ENCODE peak calls at places on chromosome 20, in seven cellular contexts. One of them, this sample, is unnamed.
A peak's percentile ranks its signal among the peaks of the same experiment; 100 is the strongest.

GRCh38 chr20:45174434-45175364 is at the start of gene PI3:
- DNase-seq in G401: no peak
- DNase-seq in stimulated activated CD4-positive, alpha-beta T cell treated with anti-CD3 and anti-CD28 coated beads, TNF-alpha, amount 100 ng/mL, for 24 hours: no peak
- DNase-seq in pancreas: no peak
- DNase-seq in activated gamma-delta T cell treated with Interleukin-2 at 50 U/mL for 16 hours: no peak
- DNase-seq in NCI-H446: no peak
- DNase-seq in Right ventricle myocardium inferior: no peak
- DNase-seq in this sample: no peak

GRCh38 chr20:58649288-58650180 is 1.5 kb upstream of the STX16 start:
- DNase-seq in activated gamma-delta T cell treated with Interleukin-2 at 50 U/mL for 16 hours: peak; percentile 32
- DNase-seq in NCI-H446: no peak
- DNase-seq in Right ventricle myocardium inferior: peak; percentile 71
- DNase-seq in stimulated activated CD4-positive, alpha-beta T cell treated with anti-CD3 and anti-CD28 coated beads, TNF-alpha, amount 100 ng/mL, for 24 hours: no peak
- DNase-seq in pancreas: peak; percentile 75
- DNase-seq in G401: no peak
- DNase-seq in this sample: no peak

GRCh38 chr20:56949318-56949717 is 317.1 kb downstream of the BMP7 start:
- DNase-seq in Right ventricle myocardium inferior: no peak
- DNase-seq in G401: no peak
- DNase-seq in stimulated activated CD4-positive, alpha-beta T cell treated with anti-CD3 and anti-CD28 coated beads, TNF-alpha, amount 100 ng/mL, for 24 hours: no peak
- DNase-seq in activated gamma-delta T cell treated with Interleukin-2 at 50 U/mL for 16 hours: no peak
- DNase-seq in pancreas: no peak
- DNase-seq in NCI-H446: no peak
- DNase-seq in this sample: no peak

GRCh38 chr20:64093013-64093503 is 8.9 kb upstream of the LKAAEAR1 start:
- DNase-seq in activated gamma-delta T cell treated with Interleukin-2 at 50 U/mL for 16 hours: no peak
- DNase-seq in NCI-H446: no peak
- DNase-seq in stimulated activated CD4-positive, alpha-beta T cell treated with anti-CD3 and anti-CD28 coated beads, TNF-alpha, amount 100 ng/mL, for 24 hours: no peak
- DNase-seq in G401: peak; percentile 35
- DNase-seq in Right ventricle myocardium inferior: no peak
- DNase-seq in pancreas: no peak
- DNase-seq in this sample: no peak

GRCh38 chr20:31934491-31934890 is 17.4 kb downstream of the PDRG1 start:
- DNase-seq in Right ventricle myocardium inferior: no peak
- DNase-seq in NCI-H446: no peak
- DNase-seq in stimulated activated CD4-positive, alpha-beta T cell treated with anti-CD3 and anti-CD28 coated beads, TNF-alpha, amount 100 ng/mL, for 24 hours: no peak
- DNase-seq in activated gamma-delta T cell treated with Interleukin-2 at 50 U/mL for 16 hours: no peak
- DNase-seq in G401: no peak
- DNase-seq in pancreas: no peak
- DNase-seq in this sample: no peak

GRCh38 chr20:51365670-51366069 is 176.8 kb downstream of the NFATC2 start:
- DNase-seq in G401: no peak
- DNase-seq in NCI-H446: no peak
- DNase-seq in activated gamma-delta T cell treated with Interleukin-2 at 50 U/mL for 16 hours: no peak
- DNase-seq in pancreas: no peak
- DNase-seq in stimulated activated CD4-positive, alpha-beta T cell treated with anti-CD3 and anti-CD28 coated beads, TNF-alpha, amount 100 ng/mL, for 24 hours: no peak
- DNase-seq in Right ventricle myocardium inferior: no peak
- DNase-seq in this sample: no peak

GRCh38 chr20:43458422-43458924 is 777 bp downstream of the SRSF6 start:
- DNase-seq in G401: no peak
- DNase-seq in pancreas: no peak
- DNase-seq in NCI-H446: peak; percentile 74
- DNase-seq in activated gamma-delta T cell treated with Interleukin-2 at 50 U/mL for 16 hours: no peak
- DNase-seq in Right ventricle myocardium inferior: no peak
- DNase-seq in stimulated activated CD4-positive, alpha-beta T cell treated with anti-CD3 and anti-CD28 coated beads, TNF-alpha, amount 100 ng/mL, for 24 hours: no peak
- DNase-seq in this sample: peak; percentile 48

GRCh38 chr20:44582321-44583025 is at the start of gene PKIG:
- DNase-seq in Right ventricle myocardium inferior: no peak
- DNase-seq in activated gamma-delta T cell treated with Interleukin-2 at 50 U/mL for 16 hours: no peak
- DNase-seq in stimulated activated CD4-positive, alpha-beta T cell treated with anti-CD3 and anti-CD28 coated beads, TNF-alpha, amount 100 ng/mL, for 24 hours: no peak
- DNase-seq in NCI-H446: no peak
- DNase-seq in G401: no peak
- DNase-seq in pancreas: no peak
- DNase-seq in this sample: no peak

GRCh38 chr20:19767070-19767469 is 9.0 kb downstream of the RIN2 start:
- DNase-seq in Right ventricle myocardium inferior: no peak
- DNase-seq in activated gamma-delta T cell treated with Interleukin-2 at 50 U/mL for 16 hours: no peak
- DNase-seq in G401: no peak
- DNase-seq in NCI-H446: no peak
- DNase-seq in stimulated activated CD4-positive, alpha-beta T cell treated with anti-CD3 and anti-CD28 coated beads, TNF-alpha, amount 100 ng/mL, for 24 hours: no peak
- DNase-seq in pancreas: no peak
- DNase-seq in this sample: no peak

GRCh38 chr20:50655325-50655880 is 35.9 kb downstream of the RIPOR3 start:
- DNase-seq in NCI-H446: peak; percentile 47
- DNase-seq in G401: no peak
- DNase-seq in pancreas: no peak
- DNase-seq in activated gamma-delta T cell treated with Interleukin-2 at 50 U/mL for 16 hours: no peak
- DNase-seq in Right ventricle myocardium inferior: peak; percentile 87
- DNase-seq in stimulated activated CD4-positive, alpha-beta T cell treated with anti-CD3 and anti-CD28 coated beads, TNF-alpha, amount 100 ng/mL, for 24 hours: no peak
- DNase-seq in this sample: no peak

GRCh38 chr20:2692886-2693285 is 306 bp downstream of the EBF4 start:
- DNase-seq in pancreas: peak; percentile 65
- DNase-seq in activated gamma-delta T cell treated with Interleukin-2 at 50 U/mL for 16 hours: no peak
- DNase-seq in Right ventricle myocardium inferior: no peak
- DNase-seq in NCI-H446: no peak
- DNase-seq in stimulated activated CD4-positive, alpha-beta T cell treated with anti-CD3 and anti-CD28 coated beads, TNF-alpha, amount 100 ng/mL, for 24 hours: no peak
- DNase-seq in G401: no peak
- DNase-seq in this sample: no peak

GRCh38 chr20:6708010-6708409 is 59.5 kb upstream of the BMP2 start:
- DNase-seq in activated gamma-delta T cell treated with Interleukin-2 at 50 U/mL for 16 hours: no peak
- DNase-seq in pancreas: peak; percentile 69
- DNase-seq in NCI-H446: no peak
- DNase-seq in Right ventricle myocardium inferior: no peak
- DNase-seq in G401: no peak
- DNase-seq in stimulated activated CD4-positive, alpha-beta T cell treated with anti-CD3 and anti-CD28 coated beads, TNF-alpha, amount 100 ng/mL, for 24 hours: no peak
- DNase-seq in this sample: no peak

GRCh38 chr20:34558320-34559202 is at the start of gene MAP1LC3A:
- DNase-seq in NCI-H446: no peak
- DNase-seq in activated gamma-delta T cell treated with Interleukin-2 at 50 U/mL for 16 hours: peak; percentile 87
- DNase-seq in pancreas: peak; percentile 92
- DNase-seq in stimulated activated CD4-positive, alpha-beta T cell treated with anti-CD3 and anti-CD28 coated beads, TNF-alpha, amount 100 ng/mL, for 24 hours: peak; percentile 87
- DNase-seq in G401: peak; percentile 97
- DNase-seq in Right ventricle myocardium inferior: peak; percentile 98
- DNase-seq in this sample: peak; percentile 96

GRCh38 chr20:56626367-56627121 is 2.6 kb upstream of the TFAP2C start:
- DNase-seq in pancreas: peak; percentile 58
- DNase-seq in NCI-H446: no peak
- DNase-seq in stimulated activated CD4-positive, alpha-beta T cell treated with anti-CD3 and anti-CD28 coated beads, TNF-alpha, amount 100 ng/mL, for 24 hours: no peak
- DNase-seq in Right ventricle myocardium inferior: no peak
- DNase-seq in activated gamma-delta T cell treated with Interleukin-2 at 50 U/mL for 16 hours: no peak
- DNase-seq in G401: no peak
- DNase-seq in this sample: no peak

GRCh38 chr20:4329232-4329631 is 313.9 kb upstream of the RNF24 start:
- DNase-seq in G401: peak; percentile 7
- DNase-seq in Right ventricle myocardium inferior: no peak
- DNase-seq in NCI-H446: no peak
- DNase-seq in pancreas: no peak
- DNase-seq in activated gamma-delta T cell treated with Interleukin-2 at 50 U/mL for 16 hours: no peak
- DNase-seq in stimulated activated CD4-positive, alpha-beta T cell treated with anti-CD3 and anti-CD28 coated beads, TNF-alpha, amount 100 ng/mL, for 24 hours: no peak
- DNase-seq in this sample: no peak

GRCh38 chr20:57266251-57267157 is at the start of gene BMP7:
- DNase-seq in Right ventricle myocardium inferior: no peak
- DNase-seq in G401: no peak
- DNase-seq in activated gamma-delta T cell treated with Interleukin-2 at 50 U/mL for 16 hours: no peak
- DNase-seq in stimulated activated CD4-positive, alpha-beta T cell treated with anti-CD3 and anti-CD28 coated beads, TNF-alpha, amount 100 ng/mL, for 24 hours: no peak
- DNase-seq in pancreas: no peak
- DNase-seq in NCI-H446: no peak
- DNase-seq in this sample: no peak

GRCh38 chr20:19975901-19976300 is 41.3 kb upstream of the NAA20 start:
- DNase-seq in NCI-H446: no peak
- DNase-seq in stimulated activated CD4-positive, alpha-beta T cell treated with anti-CD3 and anti-CD28 coated beads, TNF-alpha, amount 100 ng/mL, for 24 hours: no peak
- DNase-seq in Right ventricle myocardium inferior: no peak
- DNase-seq in pancreas: no peak
- DNase-seq in activated gamma-delta T cell treated with Interleukin-2 at 50 U/mL for 16 hours: no peak
- DNase-seq in G401: no peak
- DNase-seq in this sample: no peak

GRCh38 chr20:50870572-50871161 is 60.6 kb downstream of the ADNP start:
- DNase-seq in G401: no peak
- DNase-seq in stimulated activated CD4-positive, alpha-beta T cell treated with anti-CD3 and anti-CD28 coated beads, TNF-alpha, amount 100 ng/mL, for 24 hours: no peak
- DNase-seq in NCI-H446: no peak
- DNase-seq in Right ventricle myocardium inferior: no peak
- DNase-seq in pancreas: no peak
- DNase-seq in activated gamma-delta T cell treated with Interleukin-2 at 50 U/mL for 16 hours: no peak
- DNase-seq in this sample: no peak

GRCh38 chr20:25576783-25577530 is 8.4 kb downstream of the NINL start:
- DNase-seq in NCI-H446: no peak
- DNase-seq in stimulated activated CD4-positive, alpha-beta T cell treated with anti-CD3 and anti-CD28 coated beads, TNF-alpha, amount 100 ng/mL, for 24 hours: no peak
- DNase-seq in G401: peak; percentile 9
- DNase-seq in Right ventricle myocardium inferior: no peak
- DNase-seq in activated gamma-delta T cell treated with Interleukin-2 at 50 U/mL for 16 hours: no peak
- DNase-seq in pancreas: no peak
- DNase-seq in this sample: no peak

GRCh38 chr20:48821261-48821910 is 6.4 kb downstream of the PREX1 start:
- DNase-seq in stimulated activated CD4-positive, alpha-beta T cell treated with anti-CD3 and anti-CD28 coated beads, TNF-alpha, amount 100 ng/mL, for 24 hours: no peak
- DNase-seq in G401: no peak
- DNase-seq in pancreas: no peak
- DNase-seq in NCI-H446: no peak
- DNase-seq in activated gamma-delta T cell treated with Interleukin-2 at 50 U/mL for 16 hours: no peak
- DNase-seq in Right ventricle myocardium inferior: no peak
- DNase-seq in this sample: no peak

GRCh38 chr20:20491784-20492145 is 123.9 kb downstream of the INSM1 start:
- DNase-seq in Right ventricle myocardium inferior: no peak
- DNase-seq in activated gamma-delta T cell treated with Interleukin-2 at 50 U/mL for 16 hours: no peak
- DNase-seq in stimulated activated CD4-positive, alpha-beta T cell treated with anti-CD3 and anti-CD28 coated beads, TNF-alpha, amount 100 ng/mL, for 24 hours: no peak
- DNase-seq in pancreas: no peak
- DNase-seq in G401: no peak
- DNase-seq in NCI-H446: no peak
- DNase-seq in this sample: no peak

GRCh38 chr20:12047838-12048432 is 130.2 kb downstream of the BTBD3 start:
- DNase-seq in pancreas: no peak
- DNase-seq in NCI-H446: no peak
- DNase-seq in stimulated activated CD4-positive, alpha-beta T cell treated with anti-CD3 and anti-CD28 coated beads, TNF-alpha, amount 100 ng/mL, for 24 hours: no peak
- DNase-seq in Right ventricle myocardium inferior: no peak
- DNase-seq in activated gamma-delta T cell treated with Interleukin-2 at 50 U/mL for 16 hours: no peak
- DNase-seq in G401: no peak
- DNase-seq in this sample: no peak

GRCh38 chr20:20820104-20820503 is 107.7 kb upstream of the RALGAPA2 start:
- DNase-seq in G401: no peak
- DNase-seq in activated gamma-delta T cell treated with Interleukin-2 at 50 U/mL for 16 hours: no peak
- DNase-seq in stimulated activated CD4-positive, alpha-beta T cell treated with anti-CD3 and anti-CD28 coated beads, TNF-alpha, amount 100 ng/mL, for 24 hours: no peak
- DNase-seq in pancreas: no peak
- DNase-seq in Right ventricle myocardium inferior: no peak
- DNase-seq in NCI-H446: peak; percentile 27
- DNase-seq in this sample: no peak

GRCh38 chr20:18400460-18400859 is 66.4 kb downstream of the DZANK1 start:
- DNase-seq in Right ventricle myocardium inferior: no peak
- DNase-seq in stimulated activated CD4-positive, alpha-beta T cell treated with anti-CD3 and anti-CD28 coated beads, TNF-alpha, amount 100 ng/mL, for 24 hours: no peak
- DNase-seq in G401: no peak
- DNase-seq in pancreas: no peak
- DNase-seq in activated gamma-delta T cell treated with Interleukin-2 at 50 U/mL for 16 hours: no peak
- DNase-seq in NCI-H446: no peak
- DNase-seq in this sample: no peak

GRCh38 chr20:58716476-58717277 is 24.1 kb downstream of the NPEPL1 start:
- DNase-seq in pancreas: peak; percentile 58
- DNase-seq in Right ventricle myocardium inferior: no peak
- DNase-seq in stimulated activated CD4-positive, alpha-beta T cell treated with anti-CD3 and anti-CD28 coated beads, TNF-alpha, amount 100 ng/mL, for 24 hours: no peak
- DNase-seq in G401: no peak
- DNase-seq in activated gamma-delta T cell treated with Interleukin-2 at 50 U/mL for 16 hours: peak; percentile 2
- DNase-seq in NCI-H446: no peak
- DNase-seq in this sample: no peak

GRCh38 chr20:4151991-4152695 is 136.8 kb upstream of the RNF24 start:
- DNase-seq in stimulated activated CD4-positive, alpha-beta T cell treated with anti-CD3 and anti-CD28 coated beads, TNF-alpha, amount 100 ng/mL, for 24 hours: no peak
- DNase-seq in pancreas: peak; percentile 50
- DNase-seq in G401: no peak
- DNase-seq in NCI-H446: no peak
- DNase-seq in Right ventricle myocardium inferior: no peak
- DNase-seq in activated gamma-delta T cell treated with Interleukin-2 at 50 U/mL for 16 hours: no peak
- DNase-seq in this sample: peak; percentile 83

GRCh38 chr20:63446174-63447024 is 26.1 kb downstream of the KCNQ2 start:
- DNase-seq in NCI-H446: no peak
- DNase-seq in G401: no peak
- DNase-seq in stimulated activated CD4-positive, alpha-beta T cell treated with anti-CD3 and anti-CD28 coated beads, TNF-alpha, amount 100 ng/mL, for 24 hours: no peak
- DNase-seq in Right ventricle myocardium inferior: no peak
- DNase-seq in activated gamma-delta T cell treated with Interleukin-2 at 50 U/mL for 16 hours: no peak
- DNase-seq in pancreas: no peak
- DNase-seq in this sample: no peak

GRCh38 chr20:56422824-56423189 is 10.7 kb downstream of the CASS4 start:
- DNase-seq in NCI-H446: no peak
- DNase-seq in Right ventricle myocardium inferior: no peak
- DNase-seq in stimulated activated CD4-positive, alpha-beta T cell treated with anti-CD3 and anti-CD28 coated beads, TNF-alpha, amount 100 ng/mL, for 24 hours: no peak
- DNase-seq in G401: no peak
- DNase-seq in pancreas: no peak
- DNase-seq in activated gamma-delta T cell treated with Interleukin-2 at 50 U/mL for 16 hours: no peak
- DNase-seq in this sample: no peak

GRCh38 chr20:52448513-52448912 is 256.9 kb upstream of the ZFP64 start:
- DNase-seq in stimulated activated CD4-positive, alpha-beta T cell treated with anti-CD3 and anti-CD28 coated beads, TNF-alpha, amount 100 ng/mL, for 24 hours: no peak
- DNase-seq in G401: no peak
- DNase-seq in activated gamma-delta T cell treated with Interleukin-2 at 50 U/mL for 16 hours: no peak
- DNase-seq in NCI-H446: no peak
- DNase-seq in pancreas: no peak
- DNase-seq in Right ventricle myocardium inferior: no peak
- DNase-seq in this sample: no peak

GRCh38 chr20:59322813-59323469 is 22.5 kb downstream of the EDN3 start:
- DNase-seq in activated gamma-delta T cell treated with Interleukin-2 at 50 U/mL for 16 hours: no peak
- DNase-seq in stimulated activated CD4-positive, alpha-beta T cell treated with anti-CD3 and anti-CD28 coated beads, TNF-alpha, amount 100 ng/mL, for 24 hours: no peak
- DNase-seq in pancreas: no peak
- DNase-seq in Right ventricle myocardium inferior: no peak
- DNase-seq in G401: no peak
- DNase-seq in NCI-H446: no peak
- DNase-seq in this sample: no peak

GRCh38 chr20:13006825-13007224 is 1.9 kb upstream of the SPTLC3 start:
- DNase-seq in NCI-H446: no peak
- DNase-seq in Right ventricle myocardium inferior: no peak
- DNase-seq in activated gamma-delta T cell treated with Interleukin-2 at 50 U/mL for 16 hours: no peak
- DNase-seq in stimulated activated CD4-positive, alpha-beta T cell treated with anti-CD3 and anti-CD28 coated beads, TNF-alpha, amount 100 ng/mL, for 24 hours: no peak
- DNase-seq in G401: no peak
- DNase-seq in pancreas: no peak
- DNase-seq in this sample: no peak

GRCh38 chr20:4985658-4986057 is 15.7 kb downstream of the SLC23A2 start:
- DNase-seq in G401: no peak
- DNase-seq in NCI-H446: peak; percentile 18
- DNase-seq in stimulated activated CD4-positive, alpha-beta T cell treated with anti-CD3 and anti-CD28 coated beads, TNF-alpha, amount 100 ng/mL, for 24 hours: no peak
- DNase-seq in pancreas: no peak
- DNase-seq in activated gamma-delta T cell treated with Interleukin-2 at 50 U/mL for 16 hours: no peak
- DNase-seq in Right ventricle myocardium inferior: no peak
- DNase-seq in this sample: no peak

GRCh38 chr20:35886537-35886936 is 67.8 kb downstream of the SCAND1 start:
- DNase-seq in activated gamma-delta T cell treated with Interleukin-2 at 50 U/mL for 16 hours: no peak
- DNase-seq in Right ventricle myocardium inferior: no peak
- DNase-seq in G401: peak; percentile 71
- DNase-seq in pancreas: no peak
- DNase-seq in stimulated activated CD4-positive, alpha-beta T cell treated with anti-CD3 and anti-CD28 coated beads, TNF-alpha, amount 100 ng/mL, for 24 hours: no peak
- DNase-seq in NCI-H446: peak; percentile 86
- DNase-seq in this sample: no peak

This sample was measured in CD14-positive monocyte.